ENCODE peak calls at places on chromosomes 7 and 10, in five cellular contexts. One of them, this sample, is unnamed. For H3K4me1, the result is how much of the 10 kb centered on the place peaks cover.

GRCh38 chr10:118102116-118102515 is 55.4 kb upstream of the RAB11FIP2 start:
- DNase-seq in cardiac muscle cell: no peak
- DNase-seq in PC-9: no peak
- DNase-seq in A549: no peak
- DNase-seq in tibial artery: no peak
- DNase-seq in this sample: no peak

GRCh38 chr7:106018566-106019338 is 55.7 kb downstream of the CDHR3 start:
- DNase-seq in cardiac muscle cell: no peak
- DNase-seq in PC-9: no peak
- DNase-seq in A549: no peak
- DNase-seq in tibial artery: peak
- DNase-seq in this sample: no peak

GRCh38 chr10:11440250-11441150 is 170.9 kb downstream of the USP6NL start:
- DNase-seq in cardiac muscle cell: no peak
- DNase-seq in PC-9: no peak
- DNase-seq in A549: no peak
- DNase-seq in tibial artery: no peak
- DNase-seq in this sample: no peak

GRCh38 chr7:91396-92158 is 100.8 kb upstream of the FAM20C start:
- DNase-seq in cardiac muscle cell: no peak
- DNase-seq in PC-9: no peak
- DNase-seq in A549: no peak
- DNase-seq in tibial artery: no peak
- DNase-seq in this sample: no peak

GRCh38 chr7:34041716-34042115 is 136.4 kb downstream of the BMPER start:
- DNase-seq in cardiac muscle cell: no peak
- DNase-seq in PC-9: no peak
- DNase-seq in A549: no peak
- DNase-seq in tibial artery: no peak
- DNase-seq in this sample: no peak

GRCh38 chr10:118374404-118374803 is 32.3 kb upstream of the FAM204A start:
- DNase-seq in cardiac muscle cell: no peak
- DNase-seq in PC-9: no peak
- DNase-seq in A549: no peak
- DNase-seq in tibial artery: no peak
- DNase-seq in this sample: no peak

GRCh38 chr7:49346200-49346899 is 422.0 kb downstream of the CDC14C start:
- DNase-seq in cardiac muscle cell: no peak
- DNase-seq in PC-9: no peak
- DNase-seq in A549: no peak
- DNase-seq in tibial artery: no peak
- DNase-seq in this sample: no peak

GRCh38 chr10:86400705-86401587 is 34.4 kb upstream of the GRID1 start:
- DNase-seq in cardiac muscle cell: peak
- DNase-seq in PC-9: peak
- DNase-seq in A549: peak
- DNase-seq in tibial artery: peak
- DNase-seq in this sample: no peak

GRCh38 chr10:586151-586550 is 103.3 kb downstream of the DIP2C start:
- DNase-seq in cardiac muscle cell: no peak
- DNase-seq in PC-9: no peak
- DNase-seq in A549: no peak
- DNase-seq in tibial artery: no peak
- DNase-seq in this sample: no peak

GRCh38 chr7:8290645-8291308 is 28.8 kb upstream of the ICA1 start:
- DNase-seq in cardiac muscle cell: no peak
- DNase-seq in PC-9: peak
- DNase-seq in A549: no peak
- DNase-seq in tibial artery: no peak
- DNase-seq in this sample: no peak

GRCh38 chr10:104683567-104683966 is 42.5 kb downstream of the SORCS3 start:
- DNase-seq in cardiac muscle cell: no peak
- DNase-seq in PC-9: no peak
- DNase-seq in A549: no peak
- DNase-seq in tibial artery: no peak
- DNase-seq in this sample: no peak

GRCh38 chr7:14834456-14834855 is 68.1 kb downstream of the DGKB start:
- DNase-seq in cardiac muscle cell: no peak
- DNase-seq in PC-9: no peak
- DNase-seq in A549: no peak
- DNase-seq in tibial artery: no peak
- DNase-seq in this sample: no peak

GRCh38 chr7:69211739-69212138 is 386.5 kb upstream of the AUTS2 start:
- DNase-seq in cardiac muscle cell: peak
- DNase-seq in PC-9: no peak
- DNase-seq in A549: peak
- DNase-seq in tibial artery: no peak
- DNase-seq in this sample: no peak

GRCh38 chr10:101219137-101219945 is 9.9 kb downstream of the LBX1 start:
- DNase-seq in cardiac muscle cell: no peak
- DNase-seq in PC-9: no peak
- DNase-seq in A549: no peak
- DNase-seq in tibial artery: no peak
- DNase-seq in this sample: no peak

GRCh38 chr7:22333680-22334141 is 23.2 kb downstream of the RAPGEF5 start:
- DNase-seq in cardiac muscle cell: no peak
- DNase-seq in PC-9: no peak
- DNase-seq in A549: no peak
- DNase-seq in tibial artery: no peak
- DNase-seq in this sample: no peak

GRCh38 chr7:1312098-1313070 is 79.7 kb downstream of the UNCX start:
- DNase-seq in cardiac muscle cell: no peak
- DNase-seq in PC-9: no peak
- DNase-seq in A549: peak
- DNase-seq in tibial artery: no peak
- DNase-seq in this sample: no peak

GRCh38 chr7:117096297-117096696 is 143.0 kb downstream of the ST7 start:
- DNase-seq in cardiac muscle cell: no peak
- DNase-seq in PC-9: no peak
- DNase-seq in A549: no peak
- DNase-seq in tibial artery: no peak
- DNase-seq in this sample: no peak

GRCh38 chr10:104642311-104643022 is 1.4 kb downstream of the SORCS3 start:
- DNase-seq in cardiac muscle cell: peak
- DNase-seq in PC-9: no peak
- DNase-seq in A549: peak
- DNase-seq in tibial artery: no peak
- DNase-seq in this sample: peak

GRCh38 chr7:73822319-73823173 is 8.2 kb upstream of the CLDN4 start:
- DNase-seq in cardiac muscle cell: no peak
- DNase-seq in PC-9: peak
- DNase-seq in A549: peak
- DNase-seq in tibial artery: no peak
- DNase-seq in this sample: no peak

GRCh38 chr7:54429106-54429505 is 113.1 kb upstream of the VSTM2A start:
- DNase-seq in cardiac muscle cell: no peak
- DNase-seq in PC-9: no peak
- DNase-seq in A549: no peak
- DNase-seq in tibial artery: no peak
- DNase-seq in this sample: no peak

GRCh38 chr7:135240446-135240845 is 6.8 kb downstream of the STRA8 start:
- DNase-seq in cardiac muscle cell: no peak
- DNase-seq in PC-9: no peak
- DNase-seq in A549: no peak
- DNase-seq in tibial artery: no peak
- DNase-seq in this sample: no peak

GRCh38 chr10:22133640-22134624 is 83.9 kb downstream of the EBLN1 start:
- DNase-seq in cardiac muscle cell: peak
- DNase-seq in PC-9: no peak
- DNase-seq in A549: no peak
- DNase-seq in tibial artery: no peak
- DNase-seq in this sample: no peak

GRCh38 chr7:25795824-25796235 is 356.2 kb upstream of the NFE2L3 start:
- DNase-seq in cardiac muscle cell: no peak
- DNase-seq in PC-9: no peak
- DNase-seq in A549: no peak
- DNase-seq in tibial artery: no peak
- DNase-seq in this sample: no peak

GRCh38 chr7:157568071-157568784 is 231.4 kb downstream of the DNAJB6 start:
- DNase-seq in cardiac muscle cell: no peak
- DNase-seq in PC-9: no peak
- DNase-seq in A549: no peak
- DNase-seq in tibial artery: no peak
- DNase-seq in this sample: no peak

GRCh38 chr10:43671659-43672555 is 23.2 kb upstream of the ZNF32 start:
- DNase-seq in cardiac muscle cell: peak
- DNase-seq in PC-9: peak
- DNase-seq in A549: peak
- DNase-seq in tibial artery: no peak
- DNase-seq in this sample: peak

GRCh38 chr7:6655636-6656385 is 18.7 kb downstream of the ZNF316 start:
- DNase-seq in cardiac muscle cell: no peak
- DNase-seq in PC-9: no peak
- DNase-seq in A549: no peak
- DNase-seq in tibial artery: peak
- DNase-seq in this sample: no peak

GRCh38 chr10:131689016-131689415 is 211.8 kb upstream of the PPP2R2D start:
- DNase-seq in cardiac muscle cell: peak
- DNase-seq in PC-9: no peak
- DNase-seq in A549: no peak
- DNase-seq in tibial artery: no peak
- DNase-seq in this sample: no peak

GRCh38 chr10:58950618-58951017 is 225.8 kb upstream of the PHYHIPL start:
- DNase-seq in cardiac muscle cell: no peak
- DNase-seq in PC-9: no peak
- DNase-seq in A549: peak
- DNase-seq in tibial artery: no peak
- DNase-seq in this sample: no peak

DNA sequence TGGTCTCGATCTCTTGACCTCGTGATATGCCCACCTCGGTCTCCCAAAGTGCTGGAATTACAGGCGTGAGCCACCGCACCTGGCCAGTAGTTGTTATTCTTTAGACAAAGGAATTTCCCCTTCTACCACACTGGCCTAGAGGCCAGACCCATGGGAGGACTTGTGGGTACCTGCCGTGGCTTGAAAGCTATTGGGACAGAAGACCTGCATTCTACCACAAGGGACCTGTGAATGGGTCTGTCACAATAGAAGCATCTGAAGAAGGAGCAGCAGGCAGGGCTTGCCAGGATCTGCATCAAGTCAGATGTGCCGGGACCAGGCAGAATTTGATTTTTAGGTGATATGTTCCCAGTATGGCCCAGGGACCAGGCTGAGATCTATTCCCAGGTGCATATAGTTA is 356.9 kb downstream of the FGFR2 start:
- DNase-seq in cardiac muscle cell: no peak
- DNase-seq in PC-9: no peak
- DNase-seq in A549: no peak
- DNase-seq in tibial artery: no peak
- DNase-seq in this sample: no peak
- H3K4me1 ChIP-seq in cardiac muscle cell: under half
- H3K4me1 ChIP-seq in PC-9: under half
- H3K4me1 ChIP-seq in A549: under half
- H3K4me1 ChIP-seq in tibial artery: under half
- H3K4me1 ChIP-seq in this sample: under half

GRCh38 chr10:79152423-79152817 is 83.7 kb downstream of the ZMIZ1 start:
- DNase-seq in cardiac muscle cell: no peak
- DNase-seq in PC-9: no peak
- DNase-seq in A549: no peak
- DNase-seq in tibial artery: no peak
- DNase-seq in this sample: no peak
- H3K4me1 ChIP-seq in cardiac muscle cell: under half
- H3K4me1 ChIP-seq in PC-9: half or more
- H3K4me1 ChIP-seq in A549: half or more
- H3K4me1 ChIP-seq in tibial artery: under half
- H3K4me1 ChIP-seq in this sample: under half

DNA sequence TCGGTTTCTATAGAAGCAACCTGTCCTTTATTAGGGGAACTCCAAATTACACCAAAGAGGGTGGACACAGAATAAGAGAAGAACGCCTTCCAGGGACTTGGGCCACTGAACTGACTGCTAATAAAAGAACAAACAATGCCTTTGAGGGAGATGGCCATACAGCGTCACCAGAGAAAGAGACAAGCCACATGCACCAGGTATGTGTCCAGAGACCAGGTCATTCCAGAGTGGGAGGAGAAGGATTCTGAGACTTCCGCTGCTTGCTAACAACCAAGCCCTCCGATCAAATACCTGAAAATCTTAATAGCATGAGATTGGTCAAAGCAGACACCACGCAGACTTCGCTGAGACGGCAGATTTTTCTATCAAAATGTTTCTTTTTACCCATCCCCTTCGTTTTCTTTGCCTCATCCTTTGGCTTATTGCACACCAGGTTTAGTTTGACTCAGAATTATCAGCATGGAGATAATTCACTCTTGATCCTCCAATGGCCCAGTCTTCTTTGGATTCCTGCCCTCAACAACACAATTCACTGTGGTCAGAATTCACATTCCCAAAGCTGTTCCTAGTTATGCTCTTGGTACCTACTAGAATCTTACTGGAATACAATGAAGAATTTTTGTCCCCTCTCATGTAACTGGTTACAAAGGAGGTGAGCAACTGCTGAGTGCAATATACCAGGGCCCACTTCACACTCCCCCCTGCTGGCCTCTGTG is 87.4 kb upstream of the DDC start:
- DNase-seq in cardiac muscle cell: no peak
- DNase-seq in PC-9: no peak
- DNase-seq in A549: no peak
- DNase-seq in tibial artery: peak
- DNase-seq in this sample: no peak
- H3K4me1 ChIP-seq in cardiac muscle cell: under half
- H3K4me1 ChIP-seq in PC-9: under half
- H3K4me1 ChIP-seq in A549: under half
- H3K4me1 ChIP-seq in tibial artery: under half
- H3K4me1 ChIP-seq in this sample: under half

DNA sequence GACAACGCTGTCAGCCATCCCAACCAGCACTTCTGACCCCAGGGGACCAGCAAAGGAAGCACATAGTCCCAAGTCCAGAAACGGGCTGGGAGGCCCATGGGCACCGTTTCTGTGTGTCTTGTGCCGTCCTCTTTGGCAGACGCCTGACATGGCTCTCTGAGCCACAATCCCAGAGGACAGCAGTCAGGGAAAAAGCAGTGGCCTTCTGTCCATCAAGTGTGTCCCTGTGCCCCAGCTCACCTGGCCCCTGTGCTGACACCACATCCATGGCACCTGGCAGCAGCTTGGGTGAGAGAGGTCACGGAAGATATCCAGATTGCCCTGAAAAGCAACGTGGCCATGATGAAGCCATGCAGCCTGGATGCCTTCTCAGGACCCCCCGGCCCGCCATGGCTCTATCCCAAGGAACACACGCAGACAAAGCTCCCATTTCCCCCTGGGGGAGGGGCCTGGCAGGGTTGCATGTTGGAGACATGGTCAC is 38.1 kb upstream of the ANTXRL start:
- DNase-seq in cardiac muscle cell: no peak
- DNase-seq in PC-9: no peak
- DNase-seq in A549: no peak
- DNase-seq in tibial artery: peak
- DNase-seq in this sample: no peak
- H3K4me1 ChIP-seq in cardiac muscle cell: under half
- H3K4me1 ChIP-seq in PC-9: under half
- H3K4me1 ChIP-seq in A549: under half
- H3K4me1 ChIP-seq in tibial artery: under half
- H3K4me1 ChIP-seq in this sample: under half

DNA sequence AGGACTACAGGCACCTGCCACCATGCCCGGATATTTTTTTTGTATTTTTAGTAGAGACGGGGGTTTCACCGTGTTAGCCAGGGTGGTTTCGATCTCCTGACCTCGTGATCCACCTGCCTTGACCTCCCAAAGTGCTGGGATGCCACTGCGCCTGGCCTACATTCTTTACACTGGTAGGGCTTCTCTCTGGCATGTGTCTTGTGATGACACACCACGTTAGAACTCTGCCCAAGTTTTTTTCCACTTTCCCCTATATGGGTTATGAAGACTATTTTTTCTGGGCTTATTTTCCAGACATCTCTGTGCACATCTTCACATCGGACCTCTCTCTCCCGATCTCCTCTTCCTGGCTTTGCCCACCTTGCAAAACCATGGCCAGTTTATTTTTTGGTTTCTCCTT is 10.7 kb downstream of the FAM200A start:
- DNase-seq in cardiac muscle cell: no peak
- DNase-seq in PC-9: no peak
- DNase-seq in A549: no peak
- DNase-seq in tibial artery: peak
- DNase-seq in this sample: no peak
- H3K4me1 ChIP-seq in cardiac muscle cell: under half
- H3K4me1 ChIP-seq in PC-9: under half
- H3K4me1 ChIP-seq in A549: under half
- H3K4me1 ChIP-seq in tibial artery: under half
- H3K4me1 ChIP-seq in this sample: under half

This sample was measured in iPS DF 6.9.